ENCODE peak calls at places on chromosome 16, in ten cellular contexts. One of them, this sample, is unnamed.

GRCh38 chr16:27428035-27428785 is 26.2 kb downstream of the IL21R start:
- DNase-seq in heart left ventricle: no peak
- DNase-seq in H1: peak; percentile 46
- DNase-seq in testis: peak; percentile 9
- DNase-seq in A549: no peak
- DNase-seq in IMR-90: no peak
- DNase-seq in GM12892: no peak
- DNase-seq in stomach: no peak
- DNase-seq in body of pancreas: no peak
- DNase-seq in suprapubic skin: peak; percentile 8
- DNase-seq in this sample: no peak

GRCh38 chr16:67284699-67285646 is 5.6 kb downstream of the PLEKHG4 start:
- DNase-seq in stomach: peak; percentile 61
- DNase-seq in body of pancreas: peak; percentile 80
- DNase-seq in testis: peak; percentile 43
- DNase-seq in H1: peak; percentile 82
- DNase-seq in heart left ventricle: no peak
- DNase-seq in GM12892: no peak
- DNase-seq in IMR-90: peak; percentile 12
- DNase-seq in suprapubic skin: no peak
- DNase-seq in A549: peak; percentile 44
- DNase-seq in this sample: no peak

GRCh38 chr16:24837969-24838368 is 7.8 kb upstream of the SLC5A11 start:
- DNase-seq in IMR-90: no peak
- DNase-seq in body of pancreas: no peak
- DNase-seq in suprapubic skin: no peak
- DNase-seq in testis: no peak
- DNase-seq in heart left ventricle: no peak
- DNase-seq in GM12892: no peak
- DNase-seq in A549: no peak
- DNase-seq in stomach: no peak
- DNase-seq in H1: no peak
- DNase-seq in this sample: no peak

GRCh38 chr16:66256919-66257318 is 109.6 kb upstream of the CDH5 start:
- DNase-seq in GM12892: no peak
- DNase-seq in H1: no peak
- DNase-seq in heart left ventricle: no peak
- DNase-seq in A549: no peak
- DNase-seq in suprapubic skin: no peak
- DNase-seq in stomach: no peak
- DNase-seq in body of pancreas: no peak
- DNase-seq in IMR-90: no peak
- DNase-seq in testis: no peak
- DNase-seq in this sample: no peak

GRCh38 chr16:3601614-3602319 is 9.6 kb downstream of the SLX4 start:
- DNase-seq in heart left ventricle: no peak
- DNase-seq in A549: no peak
- DNase-seq in GM12892: no peak
- DNase-seq in body of pancreas: no peak
- DNase-seq in stomach: no peak
- DNase-seq in suprapubic skin: no peak
- DNase-seq in testis: no peak
- DNase-seq in IMR-90: no peak
- DNase-seq in H1: no peak
- DNase-seq in this sample: no peak

GRCh38 chr16:85575910-85576309 is 37.2 kb upstream of the GSE1 start:
- DNase-seq in suprapubic skin: no peak
- DNase-seq in A549: no peak
- DNase-seq in heart left ventricle: no peak
- DNase-seq in GM12892: no peak
- DNase-seq in H1: no peak
- DNase-seq in stomach: no peak
- DNase-seq in testis: no peak
- DNase-seq in body of pancreas: no peak
- DNase-seq in IMR-90: no peak
- DNase-seq in this sample: no peak

GRCh38 chr16:81148277-81148676 is 52.1 kb upstream of the GCSH start:
- DNase-seq in body of pancreas: no peak
- DNase-seq in testis: no peak
- DNase-seq in heart left ventricle: no peak
- DNase-seq in GM12892: no peak
- DNase-seq in stomach: no peak
- DNase-seq in H1: no peak
- DNase-seq in IMR-90: no peak
- DNase-seq in A549: no peak
- DNase-seq in suprapubic skin: no peak
- DNase-seq in this sample: no peak

GRCh38 chr16:86022381-86022960 is 123.5 kb downstream of the IRF8 start:
- DNase-seq in body of pancreas: no peak
- DNase-seq in heart left ventricle: no peak
- DNase-seq in stomach: no peak
- DNase-seq in H1: no peak
- DNase-seq in GM12892: no peak
- DNase-seq in A549: no peak
- DNase-seq in suprapubic skin: peak; percentile 24
- DNase-seq in IMR-90: no peak
- DNase-seq in testis: no peak
- DNase-seq in this sample: no peak

GRCh38 chr16:8806272-8806983 is 8.8 kb downstream of the PMM2 start:
- DNase-seq in IMR-90: no peak
- DNase-seq in testis: no peak
- DNase-seq in heart left ventricle: no peak
- DNase-seq in H1: no peak
- DNase-seq in stomach: no peak
- DNase-seq in body of pancreas: no peak
- DNase-seq in suprapubic skin: no peak
- DNase-seq in A549: no peak
- DNase-seq in GM12892: no peak
- DNase-seq in this sample: no peak

GRCh38 chr16:83116274-83116892 is 489.6 kb downstream of the CDH13 start:
- DNase-seq in stomach: no peak
- DNase-seq in suprapubic skin: no peak
- DNase-seq in testis: no peak
- DNase-seq in GM12892: no peak
- DNase-seq in A549: no peak
- DNase-seq in H1: no peak
- DNase-seq in IMR-90: no peak
- DNase-seq in body of pancreas: no peak
- DNase-seq in heart left ventricle: no peak
- DNase-seq in this sample: no peak

GRCh38 chr16:58960484-58960883 is 226.4 kb upstream of the GOT2 start:
- DNase-seq in A549: no peak
- DNase-seq in heart left ventricle: no peak
- DNase-seq in GM12892: no peak
- DNase-seq in body of pancreas: no peak
- DNase-seq in suprapubic skin: no peak
- DNase-seq in IMR-90: no peak
- DNase-seq in H1: peak; percentile 48
- DNase-seq in stomach: no peak
- DNase-seq in testis: no peak
- DNase-seq in this sample: no peak

GRCh38 chr16:81499576-81500380 is 55.2 kb downstream of the CMIP start:
- DNase-seq in heart left ventricle: no peak
- DNase-seq in H1: no peak
- DNase-seq in A549: no peak
- DNase-seq in testis: no peak
- DNase-seq in stomach: no peak
- DNase-seq in suprapubic skin: no peak
- DNase-seq in body of pancreas: no peak
- DNase-seq in IMR-90: no peak
- DNase-seq in GM12892: no peak
- DNase-seq in this sample: no peak

GRCh38 chr16:27928542-27928941 is 135.0 kb downstream of the GSG1L start:
- DNase-seq in stomach: no peak
- DNase-seq in testis: no peak
- DNase-seq in H1: no peak
- DNase-seq in IMR-90: no peak
- DNase-seq in body of pancreas: no peak
- DNase-seq in heart left ventricle: no peak
- DNase-seq in GM12892: no peak
- DNase-seq in A549: no peak
- DNase-seq in suprapubic skin: no peak
- DNase-seq in this sample: no peak

GRCh38 chr16:9055661-9056060 is 35.8 kb upstream of the HAPSTR1 start:
- DNase-seq in GM12892: no peak
- DNase-seq in H1: no peak
- DNase-seq in A549: no peak
- DNase-seq in heart left ventricle: no peak
- DNase-seq in suprapubic skin: no peak
- DNase-seq in stomach: no peak
- DNase-seq in IMR-90: peak; percentile 90
- DNase-seq in body of pancreas: no peak
- DNase-seq in testis: no peak
- DNase-seq in this sample: no peak

DNA sequence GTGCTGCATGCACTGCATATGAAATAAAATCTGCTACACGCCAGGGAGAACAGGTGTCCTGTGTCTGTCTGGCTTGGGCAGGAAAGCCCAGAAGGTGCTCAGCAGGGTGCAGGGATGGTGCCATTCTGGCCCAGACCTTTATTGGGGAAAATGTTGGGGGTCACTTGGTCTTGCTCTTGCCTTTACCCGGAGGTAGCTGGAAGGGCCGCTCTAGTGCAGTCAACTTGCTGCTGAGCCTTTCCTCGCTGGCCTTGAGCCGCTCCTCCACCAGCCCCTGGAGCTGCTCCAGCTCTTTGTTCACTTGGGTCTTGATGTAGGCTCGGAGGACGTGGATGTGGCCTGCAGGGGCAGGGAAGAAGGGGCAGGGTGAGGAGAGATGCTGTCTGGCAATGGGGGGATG is 4.5 kb downstream of the CFAP119 start:
- DNase-seq in GM12892: no peak
- DNase-seq in IMR-90: no peak
- DNase-seq in testis: peak; percentile 61
- DNase-seq in heart left ventricle: no peak
- DNase-seq in suprapubic skin: no peak
- DNase-seq in stomach: no peak
- DNase-seq in H1: no peak
- DNase-seq in A549: no peak
- DNase-seq in body of pancreas: no peak
- DNase-seq in this sample: no peak
- TF ChIP-seq POLR2A in GM12892: no peak
- TF ChIP-seq POLR2A in IMR-90: no peak
- TF ChIP-seq POLR2A in testis: no peak
- TF ChIP-seq POLR2A in heart left ventricle: no peak
- TF ChIP-seq POLR2A in suprapubic skin: no peak
- TF ChIP-seq POLR2A in stomach: no peak
- TF ChIP-seq POLR2A in H1: no peak
- TF ChIP-seq POLR2A in A549: no peak
- TF ChIP-seq POLR2A in body of pancreas: no peak
- TF ChIP-seq POLR2A in this sample: no peak

GRCh38 chr16:31472559-31473203 is 729 bp downstream of the TGFB1I1 start:
- DNase-seq in IMR-90: peak; percentile 88
- DNase-seq in stomach: peak; percentile 87
- DNase-seq in H1: peak; percentile 92
- DNase-seq in heart left ventricle: peak; percentile 93
- DNase-seq in GM12892: no peak
- DNase-seq in A549: peak; percentile 93
- DNase-seq in suprapubic skin: peak; percentile 96
- DNase-seq in testis: peak; percentile 92
- DNase-seq in body of pancreas: peak; percentile 84
- DNase-seq in this sample: peak; percentile 94
- TF ChIP-seq POLR2A in IMR-90: peak; percentile 57
- TF ChIP-seq POLR2A in stomach: no peak
- TF ChIP-seq POLR2A in H1: no peak
- TF ChIP-seq POLR2A in heart left ventricle: no peak
- TF ChIP-seq POLR2A in GM12892: no peak
- TF ChIP-seq POLR2A in A549: peak; percentile 32
- TF ChIP-seq POLR2A in suprapubic skin: no peak
- TF ChIP-seq POLR2A in testis: no peak
- TF ChIP-seq POLR2A in body of pancreas: no peak
- TF ChIP-seq POLR2A in this sample: no peak

GRCh38 chr16:30957456-30958163 is at the start of gene SETD1A:
- DNase-seq in body of pancreas: peak; percentile 98
- DNase-seq in stomach: peak; percentile 97
- DNase-seq in testis: peak; percentile 97
- DNase-seq in H1: peak; percentile 96
- DNase-seq in suprapubic skin: peak; percentile 99
- DNase-seq in GM12892: peak; percentile 97
- DNase-seq in heart left ventricle: peak; percentile 98
- DNase-seq in IMR-90: peak; percentile 95
- DNase-seq in A549: peak; percentile 98
- DNase-seq in this sample: peak; percentile 99
- TF ChIP-seq POLR2A in body of pancreas: peak; percentile 50
- TF ChIP-seq POLR2A in stomach: no peak
- TF ChIP-seq POLR2A in testis: no peak
- TF ChIP-seq POLR2A in H1: no peak
- TF ChIP-seq POLR2A in suprapubic skin: peak; percentile 64
- TF ChIP-seq POLR2A in GM12892: peak; percentile 46
- TF ChIP-seq POLR2A in heart left ventricle: no peak
- TF ChIP-seq POLR2A in IMR-90: no peak
- TF ChIP-seq POLR2A in A549: peak; percentile 38
- TF ChIP-seq POLR2A in this sample: peak; percentile 59

GRCh38 chr16:57918994-57919393 is 51.9 kb downstream of the CNGB1 start:
- DNase-seq in suprapubic skin: no peak
- DNase-seq in testis: no peak
- DNase-seq in IMR-90: no peak
- DNase-seq in stomach: no peak
- DNase-seq in GM12892: no peak
- DNase-seq in A549: no peak
- DNase-seq in heart left ventricle: no peak
- DNase-seq in H1: no peak
- DNase-seq in body of pancreas: no peak
- DNase-seq in this sample: no peak

GRCh38 chr16:57923418-57923817 is 47.5 kb downstream of the CNGB1 start:
- DNase-seq in IMR-90: no peak
- DNase-seq in suprapubic skin: no peak
- DNase-seq in A549: no peak
- DNase-seq in stomach: no peak
- DNase-seq in heart left ventricle: no peak
- DNase-seq in H1: no peak
- DNase-seq in body of pancreas: no peak
- DNase-seq in testis: no peak
- DNase-seq in GM12892: no peak
- DNase-seq in this sample: no peak

GRCh38 chr16:57920215-57920890 is 50.6 kb downstream of the CNGB1 start:
- DNase-seq in A549: no peak
- DNase-seq in stomach: no peak
- DNase-seq in body of pancreas: no peak
- DNase-seq in testis: no peak
- DNase-seq in suprapubic skin: no peak
- DNase-seq in heart left ventricle: no peak
- DNase-seq in IMR-90: no peak
- DNase-seq in GM12892: no peak
- DNase-seq in H1: no peak
- DNase-seq in this sample: no peak

GRCh38 chr16:57918444-57918843 is 52.5 kb downstream of the CNGB1 start:
- DNase-seq in A549: no peak
- DNase-seq in heart left ventricle: no peak
- DNase-seq in stomach: no peak
- DNase-seq in body of pancreas: no peak
- DNase-seq in GM12892: no peak
- DNase-seq in suprapubic skin: no peak
- DNase-seq in testis: no peak
- DNase-seq in IMR-90: no peak
- DNase-seq in H1: no peak
- DNase-seq in this sample: no peak

DNA sequence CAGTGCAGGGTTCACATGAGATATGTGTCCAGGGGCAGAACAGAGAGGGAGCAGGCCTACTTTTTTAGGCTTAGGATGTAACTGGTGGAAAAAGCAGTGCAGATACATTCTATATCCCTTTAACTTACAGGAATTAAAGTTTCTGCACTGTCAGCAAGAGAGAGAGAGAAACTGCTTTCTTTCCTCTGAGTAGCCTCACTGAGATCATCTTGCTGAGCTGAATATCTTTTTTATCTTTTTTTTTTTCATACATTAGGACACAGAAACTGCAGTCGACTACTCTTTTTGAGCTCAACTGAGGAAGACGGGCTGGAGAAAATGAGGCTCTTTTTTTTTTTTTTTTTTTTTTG is 50.1 kb downstream of the CNGB1 start:
- DNase-seq in body of pancreas: no peak
- DNase-seq in A549: no peak
- DNase-seq in suprapubic skin: no peak
- DNase-seq in H1: no peak
- DNase-seq in GM12892: no peak
- DNase-seq in testis: no peak
- DNase-seq in IMR-90: no peak
- DNase-seq in heart left ventricle: no peak
- DNase-seq in stomach: no peak
- DNase-seq in this sample: no peak
- TF ChIP-seq POLR2A in body of pancreas: no peak
- TF ChIP-seq POLR2A in A549: no peak
- TF ChIP-seq POLR2A in suprapubic skin: no peak
- TF ChIP-seq POLR2A in H1: no peak
- TF ChIP-seq POLR2A in GM12892: no peak
- TF ChIP-seq POLR2A in testis: no peak
- TF ChIP-seq POLR2A in IMR-90: no peak
- TF ChIP-seq POLR2A in heart left ventricle: no peak
- TF ChIP-seq POLR2A in stomach: no peak
- TF ChIP-seq POLR2A in this sample: no peak